ENCODE peak calls at places on chromosomes 16 and 17, in eight cellular contexts. I is tibial artery; L is amygdala; A is activated CD4-positive, alpha-beta T cell treated with anti-CD3 and anti-CD28 coated beads, Interleukin-2, amount 50 U/mL, for 48 hours; K is RWPE2; Q is SW480; Z is endothelial cell; U is SK-N-SH. M is an unnamed sample.

GRCh38 chr17:72974605-72975232 is 117.8 kb downstream of the SLC39A11 start:
- DNase-seq in U (no peak), Z (no peak), A (no peak), I (no peak), Q (no peak), L (no peak), K (no peak), M (no peak)

GRCh38 chr17:4587803-4588202 is 3.5 kb downstream of the SMTNL2 start:
- DNase-seq in K (no peak), Q (no peak), I (no peak), Z (no peak), L (no peak), A (no peak), U (peak; percentile 94), M (no peak)

GRCh38 chr16:51153275-51153991 is 2.4 kb upstream of the SALL1 start:
- DNase-seq in L (peak; percentile 41), I (no peak), U (peak; percentile 35), K (no peak), Z (peak; percentile 45), A (no peak), Q (no peak), M (no peak)

GRCh38 chr17:17098426-17099035 is 56.3 kb downstream of the MPRIP start:
- DNase-seq in I (peak; percentile 47), U (no peak), Z (no peak), A (no peak), L (no peak), K (no peak), Q (no peak), M (no peak)

GRCh38 chr16:58036943-58037342 is 11.4 kb downstream of the MMP15 start:
- DNase-seq in K (no peak), L (no peak), Z (no peak), U (peak; percentile 10), Q (no peak), I (no peak), A (no peak), M (no peak)

GRCh38 chr17:66580601-66581385 is 254.1 kb upstream of the CACNG5 start:
- DNase-seq in A (no peak), Z (no peak), U (peak; percentile 58), L (no peak), I (no peak), K (no peak), Q (no peak), M (no peak)

GRCh38 chr16:87178977-87179376 is 138.2 kb downstream of the C16orf95 start:
- DNase-seq in A (no peak), Q (no peak), I (no peak), K (no peak), Z (peak; percentile 39), U (peak; percentile 42), L (no peak), M (no peak)

GRCh38 chr17:74768069-74768762 is 7.9 kb downstream of the NAT9 start:
- DNase-seq in A (no peak), U (peak; percentile 52), I (peak; percentile 66), L (peak; percentile 64), Z (no peak), K (no peak), Q (no peak), M (no peak)

GRCh38 chr17:72707881-72708280 is 384.6 kb downstream of the SLC39A11 start:
- DNase-seq in Q (no peak), A (no peak), I (no peak), U (no peak), K (no peak), Z (no peak), L (no peak), M (no peak)

GRCh38 chr17:19596869-19597268 is 51.7 kb upstream of the ALDH3A2 start:
- DNase-seq in I (no peak), L (no peak), K (no peak), Q (no peak), U (no peak), A (no peak), Z (no peak), M (no peak)

GRCh38 chr16:30660424-30661251 is 2.4 kb downstream of the FBRS start:
- DNase-seq in A (peak; percentile 86), U (no peak), Q (no peak), I (no peak), Z (no peak), K (no peak), L (no peak), M (no peak)

GRCh38 chr17:8143581-8144400 is 8.4 kb downstream of the PER1 start:
- DNase-seq in I (peak; percentile 24), Q (no peak), A (no peak), U (no peak), L (no peak), K (no peak), Z (no peak), M (no peak)

GRCh38 chr17:7136266-7136877 is 21.8 kb upstream of the ASGR2 start:
- DNase-seq in U (peak; percentile 70), Q (peak; percentile 63), Z (peak; percentile 74), I (peak; percentile 83), K (no peak), L (peak; percentile 28), A (peak; percentile 86), M (peak; percentile 68)

GRCh38 chr16:11743308-11744074 is 834 bp upstream of the TXNDC11 start:
- DNase-seq in I (peak; percentile 71), U (peak; percentile 17), K (no peak), Z (peak; percentile 4), A (peak; percentile 37), Q (peak; percentile 29), L (no peak), M (peak; percentile 69)

GRCh38 chr17:10046786-10047609 is 141.9 kb upstream of the RCVRN start:
- DNase-seq in Q (no peak), K (no peak), L (no peak), Z (no peak), I (no peak), U (no peak), A (no peak), M (no peak)

GRCh38 chr16:19718624-19718965 is 524 bp downstream of the IQCK start:
- DNase-seq in I (peak; percentile 34), Q (no peak), K (no peak), Z (no peak), U (no peak), L (no peak), A (no peak), M (peak; percentile 44)

GRCh38 chr17:50768348-50768761 is 1.0 kb upstream of the ANKRD40CL start:
- DNase-seq in I (no peak), U (no peak), K (peak; percentile 78), A (no peak), Q (peak; percentile 97), L (no peak), Z (no peak), M (peak; percentile 50)

GRCh38 chr16:6905601-6906000 is 427.0 kb upstream of the RBFOX1 start:
- DNase-seq in Q (no peak), A (no peak), I (no peak), Z (no peak), K (no peak), U (no peak), L (no peak), M (no peak)

GRCh38 chr17:49638818-49639217 is 39.1 kb downstream of the SPOP start:
- DNase-seq in I (no peak), U (no peak), L (no peak), Q (no peak), Z (no peak), A (no peak), K (no peak), M (no peak)

GRCh38 chr17:54967621-54968258 is 714 bp downstream of the COX11 start:
- DNase-seq in K (no peak), Z (no peak), A (peak; percentile 26), I (no peak), U (peak; percentile 37), Q (peak; percentile 60), L (no peak), M (peak; percentile 74)

GRCh38 chr17:66541461-66542182 is 239.2 kb downstream of the PRKCA start:
- DNase-seq in A (no peak), Z (no peak), K (no peak), Q (no peak), I (no peak), U (peak; percentile 36), L (peak; percentile 23), M (no peak)

M was measured in RPMI8226.